ENCODE peak calls at places on chromosome 1, in five cellular contexts. S is cardiac fibroblast; H is GM13976; F is activated naive CD4-positive, alpha-beta T cell treated with anti-CD3 and anti-CD28 coated beads, Interleukin-2, amount 50 U/mL, for 72 hours; V is NCI-H2081. I is an unnamed sample.

GRCh38 chr1:232589111-232589808 is 40.7 kb downstream of the SIPA1L2 start:
- DNase-seq in S (peak; percentile 80), H (no peak), F (no peak), V (no peak), I (no peak)

GRCh38 chr1:107993920-107994319 is 28.9 kb upstream of the VAV3 start:
- DNase-seq in S (peak; percentile 9), H (no peak), F (no peak), V (peak; percentile 28), I (no peak)

GRCh38 chr1:204711947-204712701 is 26.6 kb upstream of the LRRN2 start:
- DNase-seq in S (no peak), H (no peak), F (no peak), V (peak; percentile 79), I (no peak)

GRCh38 chr1:198528376-198528775 is 12.1 kb downstream of the ATP6V1G3 start:
- DNase-seq in S (peak; percentile 75), H (no peak), F (no peak), V (no peak), I (peak; percentile 72)

GRCh38 chr1:71610489-71610888 is 529.7 kb upstream of the ZRANB2 start:
- DNase-seq in S (no peak), H (no peak), F (no peak), V (no peak), I (no peak)

GRCh38 chr1:19676438-19676922 is 11.8 kb downstream of the HTR6 start:
- DNase-seq in S (peak; percentile 78), H (peak; percentile 67), F (no peak), V (no peak), I (peak; percentile 54)

GRCh38 chr1:1197551-1198422 is 8.6 kb downstream of the TNFRSF18 start:
- DNase-seq in S (no peak), H (no peak), F (peak; percentile 60), V (no peak), I (no peak)

GRCh38 chr1:78408192-78408591 is 82.6 kb upstream of the PTGFR start:
- DNase-seq in S (no peak), H (no peak), F (no peak), V (no peak), I (no peak)

GRCh38 chr1:167627865-167628641 is 2.0 kb upstream of the RCSD1 start:
- DNase-seq in S (no peak), H (peak; percentile 81), F (peak; percentile 88), V (no peak), I (no peak)

GRCh38 chr1:206634365-206635079 is 814 bp upstream of the DYRK3 start:
- DNase-seq in S (peak; percentile 94), H (peak; percentile 55), F (peak; percentile 72), V (peak; percentile 93), I (peak; percentile 85)

GRCh38 chr1:193971595-193971994 is 785.2 kb upstream of the B3GALT2 start:
- DNase-seq in S (peak; percentile 21), H (no peak), F (no peak), V (no peak), I (peak; percentile 62)

GRCh38 chr1:15974855-15975254 is 1.0 kb downstream of the ZBTB17 start:
- DNase-seq in S (no peak), H (peak; percentile 64), F (no peak), V (no peak), I (no peak)

GRCh38 chr1:59672851-59673574 is 141.7 kb upstream of the HOOK1 start:
- DNase-seq in S (peak; percentile 68), H (no peak), F (no peak), V (no peak), I (peak; percentile 94)

I was measured in iris pigment epithelial cell.